ENCODE peak calls at places on chromosomes 7 and 10, in five cellular contexts. V is IMR-90, C is fibroblast of lung, G is uterus, N is HL-60. Y is an unnamed sample.

GRCh38 chr7:100438172-100438571 is 1.9 kb upstream of the PPP1R35 start:
- DNase-seq in V (no peak), C (no peak), G (no peak), N (no peak), Y (no peak)

GRCh38 chr10:86535057-86535882 is 13.7 kb upstream of the WAPL start:
- DNase-seq in V (no peak), C (peak), G (peak), N (no peak), Y (peak)

GRCh38 chr7:18144171-18144570 is 116.5 kb upstream of the PRPS1L1 start:
- DNase-seq in V (no peak), C (no peak), G (no peak), N (peak), Y (no peak)

GRCh38 chr7:101399759-101400158 is 37.1 kb downstream of the COL26A1 start:
- DNase-seq in V (peak), C (peak), G (no peak), N (no peak), Y (no peak)

GRCh38 chr10:89458289-89458688 is 43.9 kb downstream of the IFIT5 start:
- DNase-seq in V (peak), C (peak), G (no peak), N (no peak), Y (no peak)

GRCh38 chr10:95755511-95756004 is 405 bp upstream of the ENTPD1 start:
- DNase-seq in V (no peak), C (no peak), G (peak), N (peak), Y (peak)

GRCh38 chr7:90337106-90337505 is 9.4 kb upstream of the GTPBP10 start:
- DNase-seq in V (no peak), C (peak), G (no peak), N (no peak), Y (no peak)

GRCh38 chr10:126243976-126244375 is 144.3 kb downstream of the ADAM12 start:
- DNase-seq in V (peak), C (peak), G (no peak), N (no peak), Y (no peak)

GRCh38 chr7:2624293-2624881 is 7.4 kb upstream of the TTYH3 start:
- DNase-seq in V (no peak), C (no peak), G (no peak), N (no peak), Y (no peak)

GRCh38 chr10:110936757-110937156 is 17.4 kb downstream of the SHOC2 start:
- DNase-seq in V (no peak), C (no peak), G (no peak), N (no peak), Y (no peak)

GRCh38 chr7:150385240-150385830 is 6.2 kb downstream of the ZNF775 start:
- DNase-seq in V (no peak), C (no peak), G (no peak), N (no peak), Y (no peak)

GRCh38 chr10:71684356-71685173 is 35.0 kb downstream of the C10orf105 start:
- DNase-seq in V (no peak), C (no peak), G (no peak), N (peak), Y (no peak)

GRCh38 chr7:143305423-143306070 is 10.4 kb upstream of the CLCN1 start:
- DNase-seq in V (peak), C (peak), G (peak), N (peak), Y (peak)

GRCh38 chr10:88804083-88804812 is 1.7 kb downstream of the LIPM start:
- DNase-seq in V (no peak), C (no peak), G (no peak), N (no peak), Y (no peak)

GRCh38 chr7:134892002-134892693 is 94.2 kb upstream of the AGBL3 start:
- DNase-seq in V (peak), C (no peak), G (no peak), N (no peak), Y (no peak)

GRCh38 chr10:10824611-10825148 is 193.0 kb upstream of the CELF2 start:
- DNase-seq in V (peak), C (peak), G (peak), N (no peak), Y (no peak)

GRCh38 chr7:112162161-112163020 is 43.8 kb downstream of the DOCK4 start:
- DNase-seq in V (peak), C (peak), G (peak), N (no peak), Y (no peak)

GRCh38 chr10:46555366-46555712 is 1.1 kb downstream of the GPRIN2 start:
- DNase-seq in V (no peak), C (no peak), G (no peak), N (peak), Y (no peak)

GRCh38 chr7:113008755-113009154 is 77.9 kb downstream of the GPR85 start:
- DNase-seq in V (no peak), C (no peak), G (no peak), N (no peak), Y (no peak)

GRCh38 chr7:155820788-155821187 is 8.5 kb upstream of the SHH start:
- DNase-seq in V (no peak), C (no peak), G (no peak), N (no peak), Y (no peak)

GRCh38 chr10:34727595-34728033 is 87.5 kb downstream of the PARD3 start:
- DNase-seq in V (no peak), C (no peak), G (peak), N (no peak), Y (no peak)

GRCh38 chr7:43904533-43905208 is 1.7 kb downstream of the URGCP start:
- DNase-seq in V (peak), C (peak), G (no peak), N (no peak), Y (no peak)
- H3K4me3 ChIP-seq in V (no peak), C (peak), G (no peak), N (no peak), Y (peak)

GRCh38 chr10:109740436-109740835 is 182.9 kb downstream of the XPNPEP1 start:
- DNase-seq in V (no peak), C (no peak), G (no peak), N (no peak), Y (no peak)
- TF ChIP-seq CTCF in V (no peak), C (no peak), G (no peak), N (no peak), Y (no peak)

DNA sequence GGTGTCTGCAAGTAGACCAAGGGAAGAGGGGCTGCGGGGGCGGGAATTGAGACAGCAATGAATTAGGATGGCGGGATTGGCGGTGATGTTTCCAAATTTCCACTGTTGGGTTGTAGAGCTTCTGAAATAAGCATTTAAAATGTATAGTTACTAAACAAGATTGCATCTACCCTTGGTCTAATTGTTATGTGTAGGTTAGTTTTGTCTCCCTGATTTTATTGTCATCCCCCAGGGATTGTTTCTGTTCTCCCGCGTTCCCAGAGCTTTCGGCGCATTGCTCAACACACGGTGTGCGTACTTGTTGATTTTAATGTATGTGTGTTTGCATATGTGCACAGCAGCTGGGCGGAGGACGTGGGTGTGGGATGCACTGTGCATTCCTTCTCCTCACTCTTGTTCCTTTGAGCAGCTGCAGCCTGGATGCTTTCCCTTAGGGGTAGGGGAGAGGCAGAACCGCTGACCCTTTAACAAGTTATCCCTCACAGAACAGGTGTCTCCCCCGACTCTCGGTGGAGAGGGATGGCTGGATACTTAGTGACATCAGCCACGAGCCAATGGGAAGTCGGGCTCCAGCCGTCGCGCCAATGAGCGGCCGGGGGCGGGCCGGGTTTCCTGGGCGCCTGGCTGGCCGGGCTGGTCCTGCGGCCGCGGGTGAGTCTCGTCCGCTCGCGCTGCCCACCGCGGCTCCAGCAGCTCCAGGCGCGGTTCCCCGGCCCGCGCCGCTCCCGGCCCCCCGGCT is at the start of gene TSPAN33:
- DNase-seq in V (peak), C (peak), G (peak), N (peak), Y (peak)
- H3K4me3 ChIP-seq in V (peak), C (peak), G (peak), N (peak), Y (peak)

GRCh38 chr10:91745086-91745831 is 53.0 kb upstream of the TNKS2 start:
- DNase-seq in V (no peak), C (peak), G (no peak), N (no peak), Y (peak)

GRCh38 chr10:91740353-91740924 is 57.8 kb upstream of the TNKS2 start:
- DNase-seq in V (no peak), C (no peak), G (no peak), N (no peak), Y (no peak)

GRCh38 chr10:91743460-91743859 is 54.8 kb upstream of the TNKS2 start:
- DNase-seq in V (no peak), C (no peak), G (no peak), N (no peak), Y (peak)

GRCh38 chr10:91742189-91742588 is 56.0 kb upstream of the TNKS2 start:
- DNase-seq in V (peak), C (no peak), G (no peak), N (no peak), Y (no peak)
- TF ChIP-seq CTCF in V (no peak), C (no peak), G (no peak), N (no peak), Y (no peak)

DNA sequence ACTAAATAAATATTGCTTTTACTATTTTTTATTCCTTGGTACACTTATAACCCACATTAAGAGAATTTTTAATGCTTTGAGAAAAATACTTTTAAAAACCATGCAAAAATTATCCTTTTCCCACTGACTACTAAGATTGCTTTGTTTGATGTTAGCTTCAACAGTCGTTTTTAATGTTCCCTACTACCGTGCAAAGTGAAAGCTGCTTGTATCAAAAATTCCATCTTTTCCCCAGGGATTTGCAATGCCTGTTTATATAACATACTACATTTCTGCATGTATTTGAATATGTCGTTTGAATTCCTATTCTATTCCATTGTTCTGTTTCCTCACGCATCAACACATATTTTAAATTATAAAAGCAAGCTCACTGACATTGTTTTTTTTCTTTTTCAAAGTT is 54.4 kb downstream of the TFPI2 start:
- DNase-seq in V (no peak), C (no peak), G (no peak), N (no peak), Y (no peak)
- H3K4me3 ChIP-seq in V (no peak), C (no peak), G (no peak), N (no peak), Y (no peak)

GRCh38 chr10:80168111-80168511 is 35.6 kb downstream of the PLAC9 start:
- DNase-seq in V (no peak), C (no peak), G (no peak), N (no peak), Y (peak)

GRCh38 chr10:80167471-80167870 is 34.9 kb downstream of the PLAC9 start:
- DNase-seq in V (no peak), C (no peak), G (no peak), N (no peak), Y (no peak)

GRCh38 chr10:80170641-80171040 is 34.7 kb downstream of the ANXA11 start:
- DNase-seq in V (no peak), C (no peak), G (no peak), N (no peak), Y (no peak)

GRCh38 chr10:80170026-80170425 is 35.3 kb downstream of the ANXA11 start:
- DNase-seq in V (no peak), C (no peak), G (no peak), N (no peak), Y (no peak)

GRCh38 chr10:80168679-80169380 is 36.3 kb downstream of the PLAC9 start:
- DNase-seq in V (peak), C (no peak), G (no peak), N (peak), Y (no peak)
- TF ChIP-seq CTCF in V (no peak), C (peak), G (no peak), N (peak), Y (peak)

GRCh38 chr7:41698114-41698513 is 4.8 kb downstream of the INHBA start:
- DNase-seq in V (peak), C (no peak), G (no peak), N (no peak), Y (no peak)
- H3K4me3 ChIP-seq in V (peak), C (peak), G (peak), N (no peak), Y (no peak)

GRCh38 chr7:131753620-131754222 is 197.3 kb upstream of the PODXL start:
- DNase-seq in V (no peak), C (no peak), G (no peak), N (no peak), Y (no peak)
- TF ChIP-seq CTCF in V (peak), C (no peak), G (no peak), N (peak), Y (peak)

Y was measured in LNCaP clone FGC.